ENCODE peak calls at places on chromosomes 5 and 9, in four cellular contexts. B is Calu3; U is activated T-helper 1 cell treated with anti-CD3 and anti-CD28 coated beads, Interleukin-2, amount 50 U/mL, for 16 hours; J is CD8-positive, alpha-beta memory T cell. P is an unnamed sample.

GRCh38 chr5:128965011-128965637 is at the start of gene SLC27A6:
- DNase-seq in B (no peak), U (no peak), J (no peak), P (no peak)

GRCh38 chr9:125758986-125759811 is 12.0 kb downstream of the PBX3 start:
- DNase-seq in B (no peak), U (no peak), J (no peak), P (peak)

GRCh38 chr9:108553111-108553635 is 302.6 kb downstream of the ACTL7B start:
- DNase-seq in B (no peak), U (no peak), J (no peak), P (no peak)

GRCh38 chr5:101561018-101561417 is 657.9 kb upstream of the ST8SIA4 start:
- DNase-seq in B (no peak), U (no peak), J (no peak), P (no peak)

GRCh38 chr9:99172129-99173091 is 49.3 kb downstream of the ALG2 start:
- DNase-seq in B (no peak), U (no peak), J (no peak), P (no peak)

GRCh38 chr9:131943397-131943796 is 136.3 kb downstream of the MED27 start:
- DNase-seq in B (no peak), U (no peak), J (no peak), P (no peak)

GRCh38 chr9:27548055-27548741 is 18.6 kb upstream of the MOB3B start:
- DNase-seq in B (no peak), U (no peak), J (no peak), P (peak)

GRCh38 chr9:114275246-114275994 is 47.5 kb upstream of the ORM1 start:
- DNase-seq in B (no peak), U (no peak), J (no peak), P (no peak)

GRCh38 chr5:38718874-38719391 is 126.9 kb upstream of the OSMR start:
- DNase-seq in B (no peak), U (no peak), J (no peak), P (no peak)

GRCh38 chr9:114722363-114722695 is 40.3 kb upstream of the TEX48 start:
- DNase-seq in B (no peak), U (no peak), J (no peak), P (no peak)

GRCh38 chr9:70043689-70044449 is at the start of gene MAMDC2:
- DNase-seq in B (peak), U (no peak), J (no peak), P (no peak)

GRCh38 chr9:127053057-127053821 is 69.2 kb downstream of the ANGPTL2 start:
- DNase-seq in B (no peak), U (no peak), J (no peak), P (no peak)

GRCh38 chr5:62596691-62597090 is 18.1 kb downstream of the LRRC70 start:
- DNase-seq in B (no peak), U (no peak), J (no peak), P (no peak)

GRCh38 chr5:159820692-159821091 is 95.6 kb upstream of the ADRA1B start:
- DNase-seq in B (no peak), U (no peak), J (no peak), P (no peak)

GRCh38 chr5:14263700-14264099 is 120.6 kb downstream of the TRIO start:
- DNase-seq in B (no peak), U (no peak), J (no peak), P (no peak)

GRCh38 chr5:138753794-138754698 is 821 bp downstream of the CTNNA1 start:
- DNase-seq in B (peak), U (no peak), J (no peak), P (no peak)

GRCh38 chr5:139263431-139263975 is 30.0 kb upstream of the MATR3 start:
- DNase-seq in B (no peak), U (no peak), J (no peak), P (no peak)

GRCh38 chr5:31172881-31173280 is 20.6 kb upstream of the CDH6 start:
- DNase-seq in B (no peak), U (no peak), J (no peak), P (no peak)

GRCh38 chr5:149038336-149039075 is 24.4 kb downstream of the SH3TC2 start:
- DNase-seq in B (no peak), U (no peak), J (no peak), P (no peak)

GRCh38 chr5:53003144-53003543 is 14.0 kb downstream of the ITGA2 start:
- DNase-seq in B (no peak), U (no peak), J (no peak), P (no peak)

GRCh38 chr9:21836437-21837161 is 34.2 kb downstream of the MTAP start:
- DNase-seq in B (peak), U (no peak), J (no peak), P (no peak)

GRCh38 chr9:127825319-127826051 is 22.8 kb downstream of the FPGS start:
- DNase-seq in B (peak), U (no peak), J (no peak), P (no peak)

GRCh38 chr5:174327317-174327864 is 281.9 kb downstream of the NSG2 start:
- DNase-seq in B (peak), U (no peak), J (no peak), P (no peak)

GRCh38 chr9:21549251-21549765 is 67.2 kb upstream of the IFNE start:
- DNase-seq in B (peak), U (no peak), J (no peak), P (no peak)

GRCh38 chr5:28945859-28946258 is 1907.5 kb upstream of the CDH9 start:
- DNase-seq in B (no peak), U (no peak), J (no peak), P (no peak)

GRCh38 chr5:117859161-117859560 is 1129.2 kb downstream of the DTWD2 start:
- DNase-seq in B (no peak), U (no peak), J (no peak), P (no peak)

GRCh38 chr5:465591-466403 is 22.8 kb downstream of the EXOC3 start:
- DNase-seq in B (no peak), U (no peak), J (no peak), P (no peak)

GRCh38 chr5:61048534-61048933 is 103.5 kb downstream of the NDUFAF2 start:
- DNase-seq in B (no peak), U (no peak), J (no peak), P (no peak)

GRCh38 chr9:113468716-113469448 is 5.4 kb downstream of the RGS3 start:
- DNase-seq in B (no peak), U (no peak), J (no peak), P (no peak)

GRCh38 chr9:120974921-120975320 is 48.3 kb upstream of the TRAF1 start:
- DNase-seq in B (no peak), U (no peak), J (peak), P (no peak)

GRCh38 chr9:83557317-83557716 is 19.1 kb upstream of the FRMD3 start:
- DNase-seq in B (no peak), U (no peak), J (no peak), P (no peak)

GRCh38 chr9:133862585-133863041 is 124.5 kb upstream of the SARDH start:
- DNase-seq in B (no peak), U (no peak), J (no peak), P (no peak)

GRCh38 chr5:180866985-180867384 is 5.9 kb upstream of the ZFP62 start:
- DNase-seq in B (no peak), U (no peak), J (no peak), P (no peak)

P was measured in naive B cell.